ENCODE peak calls at places on chromosomes 11 and 22, in eight cellular contexts. F, C, V, K, H, Q, W and Y are unnamed samples.

GRCh38 chr11:118928108-118928869 is 2.6 kb upstream of the BCL9L start:
- DNase-seq in C (peak; percentile 92), H (peak; percentile 94), F (peak; percentile 94), W (peak; percentile 96), K (peak; percentile 92), V (peak; percentile 79), Q (peak; percentile 94), Y (no peak)

GRCh38 chr22:38413085-38414008 is 41.7 kb downstream of the KCNJ4 start:
- DNase-seq in C (peak; percentile 75), V (no peak), K (no peak), W (no peak), H (no peak), F (peak; percentile 38), Q (no peak), Y (no peak)

GRCh38 chr11:33248416-33248957 is 8.7 kb upstream of the HIPK3 start:
- DNase-seq in Q (no peak), F (no peak), W (no peak), K (peak; percentile 43), C (no peak), V (no peak), H (no peak), Y (peak; percentile 66)

GRCh38 chr11:114259551-114259983 is 36.6 kb upstream of the NNMT start:
- DNase-seq in C (peak; percentile 88), K (no peak), Q (no peak), H (no peak), F (no peak), W (no peak), V (no peak), Y (no peak)

GRCh38 chr11:64900263-64900678 is 16.7 kb downstream of the ATG2A start:
- DNase-seq in C (no peak), F (peak; percentile 71), K (no peak), W (peak; percentile 73), H (peak; percentile 64), Q (no peak), V (no peak), Y (no peak)

GRCh38 chr11:61297741-61298140 is 2.6 kb upstream of the VWCE start:
- DNase-seq in W (no peak), Q (peak; percentile 59), C (no peak), H (no peak), V (no peak), K (peak; percentile 65), F (no peak), Y (peak; percentile 92)

GRCh38 chr11:72758690-72759389 is 6.6 kb upstream of the ARAP1 start:
- DNase-seq in H (no peak), V (no peak), F (no peak), W (no peak), K (no peak), Q (no peak), C (peak; percentile 94), Y (no peak)

GRCh38 chr11:19768815-19769214 is 56.2 kb downstream of the NAV2 start:
- DNase-seq in V (no peak), W (no peak), K (no peak), C (no peak), H (no peak), Q (no peak), F (no peak), Y (no peak)

GRCh38 chr11:84720706-84721402 is 906.3 kb downstream of the DLG2 start:
- DNase-seq in Q (peak; percentile 46), C (peak; percentile 40), V (peak; percentile 37), K (no peak), W (no peak), H (no peak), F (no peak), Y (no peak)

GRCh38 chr11:81492923-81493445 is 1240.7 kb downstream of the FAM181B start:
- DNase-seq in H (no peak), C (no peak), V (no peak), F (no peak), K (no peak), W (no peak), Q (no peak), Y (no peak)